ENCODE peak calls at places on chromosomes 13 and 19, in five cellular contexts. G is psoas muscle, D is neural progenitor cell, P is glutamatergic neuron, K is GM13977. V is an unnamed sample.

GRCh38 chr13:105991622-105992254 is 543.7 kb downstream of the EFNB2 start:
- DNase-seq in G (no peak), D (no peak), P (no peak), K (no peak), V (no peak)

GRCh38 chr13:49502954-49503353 is 7.2 kb downstream of the PHF11 start:
- DNase-seq in G (no peak), D (no peak), P (no peak), K (no peak), V (no peak)

GRCh38 chr13:39815345-39816111 is 160.1 kb downstream of the COG6 start:
- DNase-seq in G (no peak), D (no peak), P (no peak), K (no peak), V (no peak)

GRCh38 chr13:36154567-36155231 is 23.5 kb upstream of the DCLK1 start:
- DNase-seq in G (no peak), D (peak), P (peak), K (no peak), V (no peak)

GRCh38 chr19:16206046-16206605 is 8.4 kb downstream of the AP1M1 start:
- DNase-seq in G (peak), D (no peak), P (no peak), K (no peak), V (peak)

GRCh38 chr13:66139701-66140100 is 1090.4 kb downstream of the PCDH9 start:
- DNase-seq in G (no peak), D (no peak), P (no peak), K (no peak), V (no peak)

GRCh38 chr19:18063463-18063862 is 23.3 kb downstream of the IL12RB1 start:
- DNase-seq in G (no peak), D (peak), P (no peak), K (no peak), V (no peak)

GRCh38 chr19:52494518-52494917 is 33.0 kb upstream of the ZNF808 start:
- DNase-seq in G (no peak), D (no peak), P (no peak), K (no peak), V (no peak)

GRCh38 chr13:43220873-43221578 is 197.6 kb downstream of the DNAJC15 start:
- DNase-seq in G (no peak), D (no peak), P (no peak), K (no peak), V (no peak)

GRCh38 chr19:13526552-13526951 is 20.3 kb upstream of the CACNA1A start:
- DNase-seq in G (no peak), D (peak), P (peak), K (no peak), V (no peak)

DNA sequence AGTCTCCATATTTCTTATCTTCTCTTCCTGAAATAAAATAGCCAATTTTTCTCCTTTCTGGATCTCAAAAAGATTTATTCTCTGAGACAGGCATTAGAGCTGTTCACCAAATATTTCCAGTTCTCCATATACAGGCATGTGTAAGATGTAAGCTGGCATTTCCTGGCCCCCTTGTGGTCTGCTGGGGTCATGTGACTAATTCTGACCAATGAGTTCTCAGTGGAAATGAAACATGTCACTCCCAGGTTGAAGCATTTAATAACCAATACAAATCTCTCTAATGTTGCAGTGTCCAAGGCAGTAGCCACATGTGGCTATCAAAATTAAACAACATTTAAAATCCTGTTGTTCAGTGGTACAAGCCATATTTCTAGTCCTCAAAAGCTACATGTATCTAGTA is 14.8 kb upstream of the CACNA1A start:
- DNase-seq in G (no peak), D (no peak), P (no peak), K (no peak), V (no peak)
- TF ChIP-seq CTCF in G (no peak), D (no peak), P (no peak), K (no peak), V (no peak)

GRCh38 chr19:23547816-23548430 is 139.1 kb downstream of the ZNF675 start:
- DNase-seq in G (no peak), D (no peak), P (no peak), K (no peak), V (no peak)
- TF ChIP-seq CTCF in G (no peak), D (no peak), P (no peak), K (no peak), V (no peak)

GRCh38 chr19:35153701-35154534 is 617 bp upstream of the FXYD5 start:
- DNase-seq in G (peak), D (peak), P (peak), K (peak), V (no peak)
- TF ChIP-seq CTCF in G (peak), D (peak), P (peak), K (peak), V (peak)

GRCh38 chr13:97225533-97225932 is 3.4 kb downstream of the MBNL2 start:
- DNase-seq in G (no peak), D (no peak), P (no peak), K (no peak), V (no peak)
- TF ChIP-seq CTCF in G (no peak), D (no peak), P (no peak), K (no peak), V (no peak)

DNA sequence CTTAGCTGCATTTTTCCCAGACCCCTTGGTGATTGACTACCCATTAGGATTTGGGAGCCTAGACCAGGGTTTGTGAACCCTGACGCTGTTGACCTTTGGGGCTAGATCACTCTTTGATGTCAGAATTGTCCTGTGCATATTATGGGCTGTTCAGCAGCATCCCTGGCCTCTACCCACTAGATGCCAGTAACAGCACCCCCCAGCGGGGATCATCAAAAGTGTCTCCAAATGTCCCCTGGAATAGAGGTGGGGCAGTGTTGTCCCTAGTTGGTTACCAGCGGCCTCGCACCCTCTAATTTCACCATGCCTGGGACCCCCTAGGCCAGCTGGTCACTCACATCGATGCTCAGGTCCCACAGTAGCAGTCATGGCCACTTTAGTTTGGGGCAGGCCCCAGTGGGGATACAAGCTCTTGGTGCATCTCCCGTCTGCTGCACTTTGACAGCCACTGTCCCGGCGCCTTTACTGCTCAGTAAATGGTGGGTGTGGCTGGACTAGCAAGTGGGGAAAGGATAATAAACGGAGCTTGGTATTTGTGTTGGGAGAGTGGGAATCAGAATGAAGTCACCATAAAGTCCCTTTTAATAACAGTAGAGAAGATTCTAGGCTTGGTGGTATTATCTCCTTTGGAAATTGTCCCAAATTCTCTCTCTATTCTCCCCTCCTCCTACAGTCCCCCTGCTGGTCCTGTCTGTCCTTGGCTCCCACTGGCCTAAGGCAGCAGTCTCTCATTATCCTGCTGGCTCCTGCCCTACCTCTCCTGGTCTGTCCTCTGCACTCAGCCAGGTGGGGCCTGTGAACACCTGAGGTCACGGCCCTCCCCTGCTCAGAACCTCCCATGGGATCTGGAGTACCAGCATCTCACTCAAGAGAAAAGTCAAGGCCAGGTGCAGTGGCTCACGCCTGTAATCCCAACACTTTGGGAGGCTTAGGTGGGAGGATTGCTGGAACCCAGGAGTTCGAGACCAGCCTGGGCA is 80.6 kb downstream of the SIPA1L3 start:
- DNase-seq in G (no peak), D (peak), P (peak), K (no peak), V (no peak)
- TF ChIP-seq CTCF in G (no peak), D (peak), P (peak), K (peak), V (no peak)

DNA sequence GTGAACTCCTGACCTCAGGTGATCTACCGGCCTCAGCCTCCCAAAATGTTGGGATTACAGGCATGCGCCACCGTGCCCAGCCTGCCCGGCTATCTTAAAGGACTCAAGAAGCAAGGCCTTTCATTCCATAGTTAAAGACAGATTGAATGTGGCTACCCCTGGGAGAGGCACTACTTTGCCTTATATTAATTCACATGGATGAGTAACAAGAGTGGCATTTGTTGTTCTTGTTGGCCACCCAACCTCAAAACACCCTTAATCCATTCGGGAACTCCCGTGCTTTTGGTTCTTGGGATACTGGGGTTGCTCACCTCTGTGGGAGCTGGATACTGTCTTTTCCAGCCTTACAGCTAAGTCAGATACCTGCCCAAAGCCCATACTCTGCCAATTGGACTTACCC is 34.4 kb upstream of the ABCC4 start:
- DNase-seq in G (no peak), D (no peak), P (no peak), K (no peak), V (no peak)
- TF ChIP-seq CTCF in G (no peak), D (no peak), P (no peak), K (no peak), V (no peak)

DNA sequence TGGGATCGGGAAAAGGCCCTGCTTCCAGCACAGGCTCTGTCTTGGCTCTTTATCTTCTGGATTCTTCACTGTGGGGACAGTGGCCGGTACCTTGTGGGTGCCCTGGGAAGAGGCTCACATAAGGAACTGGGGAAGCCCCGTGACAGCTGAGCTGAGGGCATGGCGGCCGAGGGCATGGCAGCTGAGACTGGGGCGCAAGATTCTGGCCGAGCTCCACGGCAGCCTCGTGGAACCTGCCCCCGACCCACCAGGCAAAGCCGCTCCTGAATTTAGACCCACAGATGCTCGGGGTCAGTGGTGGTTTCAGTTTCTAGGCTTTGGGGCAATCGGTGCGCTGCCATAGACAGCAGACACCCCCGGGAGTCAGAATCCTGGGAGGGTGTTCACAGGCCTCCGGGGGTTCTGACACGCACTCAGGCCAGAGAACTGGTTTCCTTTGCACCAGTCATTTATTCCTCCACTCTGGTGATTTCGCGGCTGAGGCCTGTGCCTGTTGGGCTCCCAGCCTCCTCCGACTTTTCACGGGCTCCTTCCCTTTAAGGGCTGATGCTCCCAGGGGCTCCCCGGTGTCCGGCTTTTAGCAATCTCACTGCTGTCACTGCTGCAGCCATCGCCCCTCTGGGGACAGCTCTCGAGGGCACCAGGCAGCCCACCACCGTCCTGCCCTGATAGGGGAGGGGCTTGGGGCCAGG is 117.6 kb downstream of the TEX29 start:
- DNase-seq in G (no peak), D (no peak), P (no peak), K (no peak), V (no peak)
- TF ChIP-seq CTCF in G (no peak), D (no peak), P (no peak), K (no peak), V (no peak)

GRCh38 chr19:30556230-30556711 is 184.1 kb downstream of the ZNF536 start:
- DNase-seq in G (no peak), D (peak), P (peak), K (no peak), V (no peak)
- TF ChIP-seq CTCF in G (no peak), D (peak), P (no peak), K (no peak), V (no peak)

DNA sequence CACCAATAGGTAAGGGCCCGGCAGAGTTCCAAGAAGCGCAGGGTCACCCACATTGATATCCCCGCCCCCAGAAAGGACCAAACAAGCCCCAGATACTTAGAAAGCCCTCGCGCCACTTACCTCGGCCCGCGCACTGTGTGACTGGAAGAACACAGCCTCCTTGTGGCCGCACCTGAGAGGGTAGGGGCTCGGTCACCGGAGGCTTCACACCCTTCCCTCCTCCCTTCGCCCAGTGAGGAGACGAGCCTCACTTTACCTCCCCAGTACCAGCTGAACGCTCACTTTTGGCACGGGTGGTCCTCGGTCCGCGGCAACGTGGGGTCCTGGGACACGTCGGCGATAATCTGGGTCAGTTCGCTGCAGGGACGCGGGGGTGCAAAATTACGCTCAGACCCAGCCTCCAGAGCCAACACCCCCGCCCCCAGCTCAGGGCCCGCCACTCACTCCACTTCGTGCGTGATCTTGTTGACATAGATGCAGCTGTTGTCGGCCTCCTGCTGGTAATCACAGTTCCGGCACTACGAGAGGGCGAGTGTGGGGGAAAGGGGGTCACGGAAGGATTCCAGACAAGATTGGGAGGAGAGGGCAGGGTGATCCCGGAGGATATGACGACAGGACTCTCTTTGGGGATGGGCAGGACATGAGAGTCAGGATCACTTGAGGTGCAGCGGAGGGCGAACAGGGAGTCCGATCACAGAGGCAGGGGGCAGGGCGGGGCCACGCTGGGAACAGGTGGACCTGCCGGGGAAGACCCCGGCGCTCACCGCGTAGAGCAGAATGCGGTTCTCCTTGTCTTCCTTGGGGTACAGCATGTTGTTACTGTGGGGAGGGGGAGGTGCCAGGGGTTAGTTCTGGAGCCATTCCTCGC is 546 bp downstream of the POLR2I start:
- DNase-seq in G (no peak), D (peak), P (peak), K (no peak), V (no peak)
- TF ChIP-seq CTCF in G (no peak), D (no peak), P (no peak), K (peak), V (peak)

DNA sequence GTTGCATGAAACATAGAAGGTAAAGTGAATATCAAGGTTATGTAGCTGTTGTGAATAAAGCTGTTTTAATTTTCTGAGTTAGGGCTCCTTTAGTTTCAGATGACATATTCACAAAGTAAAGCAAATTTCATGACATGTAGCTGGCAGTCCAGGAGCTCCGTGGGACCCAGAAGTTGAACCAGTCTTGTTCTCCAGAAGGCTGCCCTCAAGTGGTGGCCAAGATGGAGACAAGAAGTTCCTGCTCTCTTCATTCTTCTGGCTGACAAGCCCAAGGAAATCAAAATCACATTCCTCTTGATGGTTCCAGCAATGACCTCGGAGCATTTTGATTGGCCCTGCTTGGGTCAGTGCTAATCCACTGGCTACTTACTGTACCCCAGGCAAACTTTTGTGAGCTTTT is 128.7 kb downstream of the LIG4 start:
- DNase-seq in G (no peak), D (peak), P (no peak), K (no peak), V (no peak)
- TF ChIP-seq CTCF in G (no peak), D (peak), P (no peak), K (peak), V (peak)

V was measured in chondrocyte.